ENCODE peak calls at places on chromosomes 3 and 15, in five cellular contexts. C is coronary artery, J is esophagus squamous epithelium, P is body of pancreas, F is fibroblast of villous mesenchyme. K is an unnamed sample.

GRCh38 chr3:134898315-134898714 is 103.3 kb downstream of the EPHB1 start:
- DNase-seq in C (no peak), J (no peak), P (no peak), F (no peak), K (no peak)

GRCh38 chr3:168054447-168054846 is 41.3 kb downstream of the GOLIM4 start:
- DNase-seq in C (no peak), J (no peak), P (no peak), F (no peak), K (no peak)

GRCh38 chr3:69646287-69647067 is 92.8 kb upstream of the MITF start:
- DNase-seq in C (no peak), J (no peak), P (no peak), F (no peak), K (no peak)

GRCh38 chr3:188553569-188553968 is 399.6 kb downstream of the LPP start:
- DNase-seq in C (no peak), J (no peak), P (no peak), F (no peak), K (peak; percentile 10)

GRCh38 chr3:147421184-147421912 is 12.2 kb downstream of the ZIC1 start:
- DNase-seq in C (no peak), J (no peak), P (no peak), F (no peak), K (no peak)

GRCh38 chr3:125433611-125434041 is 58.5 kb upstream of the ZNF148 start:
- DNase-seq in C (no peak), J (no peak), P (no peak), F (no peak), K (peak; percentile 88)

GRCh38 chr3:116378077-116378476 is 67.2 kb downstream of the LSAMP start:
- DNase-seq in C (no peak), J (no peak), P (no peak), F (no peak), K (no peak)

GRCh38 chr3:113454057-113454456 is 12.8 kb upstream of the CFAP44 start:
- DNase-seq in C (no peak), J (no peak), P (no peak), F (no peak), K (no peak)

GRCh38 chr3:195903950-195904290 is 4.4 kb downstream of the TNK2 start:
- DNase-seq in C (no peak), J (no peak), P (no peak), F (no peak), K (no peak)

GRCh38 chr3:195907730-195908438 is 467 bp downstream of the TNK2 start:
- DNase-seq in C (no peak), J (no peak), P (peak; percentile 33), F (peak; percentile 17), K (peak; percentile 49)

GRCh38 chr3:195906865-195907729 is 1.3 kb downstream of the TNK2 start:
- DNase-seq in C (no peak), J (no peak), P (peak; percentile 35), F (peak; percentile 16), K (peak; percentile 81)

GRCh38 chr3:195904364-195904763 is 4.0 kb downstream of the TNK2 start:
- DNase-seq in C (no peak), J (no peak), P (no peak), F (no peak), K (no peak)

GRCh38 chr3:195905970-195906864 is 2.1 kb downstream of the TNK2 start:
- DNase-seq in C (no peak), J (no peak), P (no peak), F (peak; percentile 51), K (peak; percentile 73)
- H3K4me3 ChIP-seq in C (peak overlapping the region; percentile 89), J (peak overlapping the region; percentile 86), P (no peak overlapping the region), F (no peak overlapping the region), K (peak overlapping the region; percentile 56)

DNA sequence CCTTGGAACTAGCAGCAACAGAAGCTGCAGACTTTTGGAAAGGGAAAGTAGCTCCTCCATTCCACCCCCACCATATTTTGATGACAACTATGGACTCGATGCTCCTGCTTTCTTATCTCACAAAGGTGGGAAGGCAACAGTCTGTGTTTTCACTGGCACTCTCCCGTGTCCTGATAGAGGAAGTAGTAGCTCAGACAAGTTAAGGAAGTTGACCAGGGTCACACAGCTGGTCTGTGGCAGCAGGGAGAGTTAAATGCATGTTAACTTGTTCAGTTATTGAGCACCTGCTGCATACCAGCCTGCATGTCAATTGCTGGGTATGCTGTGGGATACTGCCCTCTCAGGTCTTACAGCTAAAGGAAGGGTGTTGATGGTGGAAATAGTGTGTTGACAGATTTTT is 33.2 kb downstream of the BHLHE40 start:
- DNase-seq in C (no peak), J (no peak), P (no peak), F (no peak), K (no peak)
- H3K4me3 ChIP-seq in C (no peak overlapping the region), J (no peak overlapping the region), P (no peak overlapping the region), F (no peak overlapping the region), K (no peak overlapping the region)

GRCh38 chr3:61594144-61594977 is 33.0 kb downstream of the PTPRG start:
- DNase-seq in C (no peak), J (no peak), P (no peak), F (no peak), K (no peak)
- H3K4me3 ChIP-seq in C (peak overlapping the region; percentile 17), J (no peak overlapping the region), P (no peak overlapping the region), F (no peak overlapping the region), K (peak overlapping the region; percentile 2)

DNA sequence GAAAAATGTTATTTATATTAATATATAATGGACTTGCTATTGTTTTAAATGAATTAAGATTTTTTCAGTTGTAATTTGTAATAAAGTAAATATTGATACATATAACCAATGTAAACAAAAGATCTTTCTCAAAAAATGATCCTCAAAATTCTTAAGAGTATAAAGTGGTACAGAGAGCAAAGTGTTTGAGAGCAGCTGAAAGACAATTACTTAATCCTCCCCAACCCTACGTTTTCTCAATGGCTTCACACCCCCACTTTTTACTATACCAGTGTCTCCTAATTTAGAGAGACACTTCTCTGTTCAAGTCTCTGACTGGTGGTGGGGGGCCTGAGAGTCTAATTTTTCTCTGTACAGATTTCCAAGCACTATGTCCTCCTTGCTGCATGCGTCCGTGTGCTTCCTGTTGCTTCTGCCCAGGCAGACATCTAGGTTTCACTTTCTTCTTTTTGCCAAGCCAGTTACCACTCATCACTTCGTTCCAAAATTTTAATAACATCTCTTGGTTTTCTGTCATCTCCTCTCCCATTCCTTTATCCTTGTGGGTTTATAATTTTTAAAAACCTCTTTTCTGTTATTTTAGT is 276.3 kb upstream of the DNAJC19 start:
- DNase-seq in C (no peak), J (no peak), P (no peak), F (no peak), K (no peak)
- H3K4me3 ChIP-seq in C (no peak overlapping the region), J (peak overlapping the region; percentile 6), P (no peak overlapping the region), F (no peak overlapping the region), K (peak overlapping the region; percentile 17)

GRCh38 chr3:170801597-170801996 is 68.4 kb downstream of the RPL22L1 start:
- DNase-seq in C (no peak), J (no peak), P (no peak), F (no peak), K (no peak)

GRCh38 chr3:170806141-170806540 is 63.9 kb downstream of the RPL22L1 start:
- DNase-seq in C (no peak), J (no peak), P (no peak), F (no peak), K (no peak)

GRCh38 chr3:170799009-170799408 is 71.0 kb downstream of the RPL22L1 start:
- DNase-seq in C (no peak), J (no peak), P (no peak), F (no peak), K (no peak)

GRCh38 chr3:170804095-170804494 is 65.9 kb downstream of the RPL22L1 start:
- DNase-seq in C (no peak), J (no peak), P (no peak), F (no peak), K (no peak)

DNA sequence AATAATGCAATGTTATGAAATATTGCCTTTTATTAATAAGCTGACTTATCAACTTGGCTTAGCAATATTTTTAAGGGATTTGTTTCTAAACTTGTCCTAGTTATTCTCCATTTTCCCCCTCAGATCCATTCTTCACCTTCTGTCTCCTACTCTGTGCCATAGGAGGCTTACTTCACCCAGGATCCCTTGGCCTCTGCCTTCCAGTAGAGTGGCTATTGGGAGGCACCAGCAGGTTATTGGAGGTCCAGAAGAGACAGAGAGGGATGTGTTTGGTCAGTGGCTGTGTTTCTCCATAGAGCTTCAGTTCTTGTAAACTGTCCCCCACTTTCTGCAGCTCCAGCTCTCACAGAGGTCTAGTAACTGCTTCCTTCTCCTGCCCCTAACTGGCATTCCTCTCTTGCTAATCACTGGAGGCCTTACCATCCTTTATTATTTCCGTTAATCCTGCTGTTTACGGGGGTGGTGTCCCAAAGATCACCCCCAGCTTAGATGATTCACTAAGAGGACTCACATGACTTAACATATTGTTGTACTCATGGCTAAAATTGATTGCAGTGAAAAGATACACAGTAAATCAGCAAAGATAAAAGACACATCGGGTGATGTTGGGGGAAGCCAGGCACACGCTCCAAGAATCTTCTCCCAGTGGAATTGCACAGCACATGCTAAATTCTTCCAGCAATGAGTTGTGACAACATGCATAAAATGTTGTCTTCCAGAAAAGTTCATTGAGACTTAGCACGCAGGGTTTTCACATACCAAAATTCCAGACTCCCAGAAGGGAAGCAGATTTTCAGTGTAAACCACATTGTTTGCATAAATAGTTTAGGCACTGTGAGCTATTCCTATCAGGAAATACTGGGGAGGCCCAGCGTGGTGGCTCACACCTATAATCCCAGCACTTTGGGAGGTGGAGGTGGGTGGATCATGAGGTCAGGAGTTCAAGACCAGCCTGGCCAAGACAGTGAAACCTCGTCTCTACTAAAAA is 67.5 kb downstream of the RPL22L1 start:
- DNase-seq in C (no peak), J (no peak), P (no peak), F (peak; percentile 98), K (peak; percentile 61)
- H3K4me3 ChIP-seq in C (no peak overlapping the region), J (no peak overlapping the region), P (no peak overlapping the region), F (no peak overlapping the region), K (no peak overlapping the region)

DNA sequence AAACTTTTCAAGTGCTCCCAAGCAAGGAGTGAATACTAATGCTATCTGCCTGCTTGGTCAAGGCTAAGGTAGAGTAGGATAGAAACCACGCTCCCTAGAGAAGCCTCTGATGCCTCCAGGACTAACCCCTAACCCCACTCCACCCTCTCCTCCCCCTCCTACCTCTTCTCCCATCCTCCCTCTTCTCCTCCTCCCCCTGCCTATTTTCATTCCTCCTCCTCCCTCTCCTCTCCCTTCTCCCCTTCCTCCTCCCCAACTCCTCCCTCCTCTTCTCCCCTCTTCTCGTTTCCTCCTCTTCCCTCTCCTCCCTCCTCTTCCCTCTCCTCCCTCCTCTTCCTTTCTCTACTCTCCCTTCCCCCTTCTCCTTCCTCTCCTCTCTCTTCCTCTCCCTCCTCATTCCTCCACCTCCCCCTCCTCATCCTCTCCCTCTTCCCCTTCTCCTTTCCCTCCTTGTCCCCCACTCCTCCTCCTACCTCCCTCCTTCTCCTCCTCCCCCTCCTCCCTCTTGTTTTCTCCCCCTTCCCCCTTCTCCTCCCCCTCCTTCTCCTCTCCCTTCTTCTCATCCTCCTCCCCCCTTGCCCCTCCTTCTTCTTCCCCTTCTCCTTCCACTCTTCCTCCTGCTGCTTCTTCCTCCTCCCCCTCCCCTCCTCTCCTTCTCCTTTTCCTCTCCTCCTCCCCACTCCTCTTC is 12.8 kb upstream of the MEX3B start:
- DNase-seq in C (no peak), J (no peak), P (no peak), F (no peak), K (no peak)
- H3K4me3 ChIP-seq in C (no peak overlapping the region), J (no peak overlapping the region), P (no peak overlapping the region), F (no peak overlapping the region), K (no peak overlapping the region)

GRCh38 chr15:52790166-52790708 is at the start of gene ONECUT1:
- DNase-seq in C (no peak), J (no peak), P (peak; percentile 86), F (peak; percentile 20), K (peak; percentile 37)
- H3K4me3 ChIP-seq in C (peak within 1 kb of the TSS; percentile 71), J (peak within 1 kb of the TSS; percentile 51), P (peak within 1 kb of the TSS; percentile 57), F (peak within 1 kb of the TSS; percentile 51), K (peak within 1 kb of the TSS; percentile 39)